ENCODE peak calls at places on chromosomes 3 and 15, in seven cellular contexts. One of them, this sample, is unnamed.

GRCh38 chr3:197554562-197555280 is 1.0 kb downstream of the BDH1 start:
- DNase-seq in left ventricle myocardium inferior: peak; percentile 94
- DNase-seq in SK-N-SH: peak; percentile 98
- DNase-seq in endodermal cell: peak; percentile 98
- DNase-seq in HFF-Myc: peak; percentile 85
- DNase-seq in AG09309: peak; percentile 79
- DNase-seq in CD8-positive, alpha-beta T cell: peak; percentile 88
- DNase-seq in this sample: peak; percentile 98

GRCh38 chr3:19348929-19349564 is 200.7 kb downstream of the KCNH8 start:
- DNase-seq in left ventricle myocardium inferior: no peak
- DNase-seq in SK-N-SH: peak; percentile 20
- DNase-seq in endodermal cell: peak; percentile 54
- DNase-seq in HFF-Myc: no peak
- DNase-seq in AG09309: no peak
- DNase-seq in CD8-positive, alpha-beta T cell: no peak
- DNase-seq in this sample: no peak

GRCh38 chr15:63623231-63623969 is 26.2 kb downstream of the FBXL22 start:
- DNase-seq in left ventricle myocardium inferior: no peak
- DNase-seq in SK-N-SH: no peak
- DNase-seq in endodermal cell: no peak
- DNase-seq in HFF-Myc: no peak
- DNase-seq in AG09309: no peak
- DNase-seq in CD8-positive, alpha-beta T cell: no peak
- DNase-seq in this sample: no peak

GRCh38 chr15:65040461-65040860 is 4.7 kb upstream of the SLC51B start:
- DNase-seq in left ventricle myocardium inferior: no peak
- DNase-seq in SK-N-SH: no peak
- DNase-seq in endodermal cell: peak; percentile 13
- DNase-seq in HFF-Myc: no peak
- DNase-seq in AG09309: no peak
- DNase-seq in CD8-positive, alpha-beta T cell: no peak
- DNase-seq in this sample: no peak

GRCh38 chr15:42490246-42490742 is 647 bp downstream of the ZNF106 start:
- DNase-seq in left ventricle myocardium inferior: no peak
- DNase-seq in SK-N-SH: no peak
- DNase-seq in endodermal cell: no peak
- DNase-seq in HFF-Myc: no peak
- DNase-seq in AG09309: no peak
- DNase-seq in CD8-positive, alpha-beta T cell: no peak
- DNase-seq in this sample: no peak

GRCh38 chr3:64150527-64151238 is 74.6 kb downstream of the PRICKLE2 start:
- DNase-seq in left ventricle myocardium inferior: peak; percentile 63
- DNase-seq in SK-N-SH: peak; percentile 54
- DNase-seq in endodermal cell: no peak
- DNase-seq in HFF-Myc: peak; percentile 78
- DNase-seq in AG09309: peak; percentile 53
- DNase-seq in CD8-positive, alpha-beta T cell: no peak
- DNase-seq in this sample: no peak

GRCh38 chr3:73786346-73786807 is 161.6 kb upstream of the PDZRN3 start:
- DNase-seq in left ventricle myocardium inferior: no peak
- DNase-seq in SK-N-SH: no peak
- DNase-seq in endodermal cell: no peak
- DNase-seq in HFF-Myc: peak; percentile 43
- DNase-seq in AG09309: peak; percentile 91
- DNase-seq in CD8-positive, alpha-beta T cell: no peak
- DNase-seq in this sample: no peak

GRCh38 chr3:196524527-196524926 is 9.4 kb upstream of the SMCO1 start:
- DNase-seq in left ventricle myocardium inferior: no peak
- DNase-seq in SK-N-SH: no peak
- DNase-seq in endodermal cell: no peak
- DNase-seq in HFF-Myc: no peak
- DNase-seq in AG09309: no peak
- DNase-seq in CD8-positive, alpha-beta T cell: no peak
- DNase-seq in this sample: no peak

GRCh38 chr3:175260145-175260794 is 401.1 kb downstream of the NAALADL2 start:
- DNase-seq in left ventricle myocardium inferior: no peak
- DNase-seq in SK-N-SH: no peak
- DNase-seq in endodermal cell: no peak
- DNase-seq in HFF-Myc: no peak
- DNase-seq in AG09309: no peak
- DNase-seq in CD8-positive, alpha-beta T cell: no peak
- DNase-seq in this sample: no peak

GRCh38 chr3:151445283-151446001 is 15.4 kb downstream of the IGSF10 start:
- DNase-seq in left ventricle myocardium inferior: no peak
- DNase-seq in SK-N-SH: no peak
- DNase-seq in endodermal cell: no peak
- DNase-seq in HFF-Myc: peak; percentile 70
- DNase-seq in AG09309: peak; percentile 96
- DNase-seq in CD8-positive, alpha-beta T cell: no peak
- DNase-seq in this sample: no peak

GRCh38 chr3:129605593-129606521 is 619 bp downstream of the PLXND1 start:
- DNase-seq in left ventricle myocardium inferior: peak; percentile 57
- DNase-seq in SK-N-SH: peak; percentile 78
- DNase-seq in endodermal cell: peak; percentile 87
- DNase-seq in HFF-Myc: no peak
- DNase-seq in AG09309: no peak
- DNase-seq in CD8-positive, alpha-beta T cell: peak; percentile 57
- DNase-seq in this sample: no peak

GRCh38 chr3:129603561-129603942 is 2.9 kb downstream of the PLXND1 start:
- DNase-seq in left ventricle myocardium inferior: no peak
- DNase-seq in SK-N-SH: no peak
- DNase-seq in endodermal cell: no peak
- DNase-seq in HFF-Myc: no peak
- DNase-seq in AG09309: no peak
- DNase-seq in CD8-positive, alpha-beta T cell: no peak
- DNase-seq in this sample: no peak

GRCh38 chr3:129602730-129603560 is 3.5 kb downstream of the PLXND1 start:
- DNase-seq in left ventricle myocardium inferior: peak; percentile 79
- DNase-seq in SK-N-SH: no peak
- DNase-seq in endodermal cell: peak; percentile 93
- DNase-seq in HFF-Myc: peak; percentile 69
- DNase-seq in AG09309: peak; percentile 77
- DNase-seq in CD8-positive, alpha-beta T cell: no peak
- DNase-seq in this sample: no peak

GRCh38 chr3:129604942-129605592 is 1.4 kb downstream of the PLXND1 start:
- DNase-seq in left ventricle myocardium inferior: no peak
- DNase-seq in SK-N-SH: peak; percentile 78
- DNase-seq in endodermal cell: peak; percentile 66
- DNase-seq in HFF-Myc: no peak
- DNase-seq in AG09309: no peak
- DNase-seq in CD8-positive, alpha-beta T cell: no peak
- DNase-seq in this sample: no peak

GRCh38 chr3:129604223-129604941 is 2.1 kb downstream of the PLXND1 start:
- DNase-seq in left ventricle myocardium inferior: no peak
- DNase-seq in SK-N-SH: no peak
- DNase-seq in endodermal cell: no peak
- DNase-seq in HFF-Myc: no peak
- DNase-seq in AG09309: no peak
- DNase-seq in CD8-positive, alpha-beta T cell: no peak
- DNase-seq in this sample: no peak
- H3K4me3 ChIP-seq in left ventricle myocardium inferior: peak overlapping the region; percentile 82
- H3K4me3 ChIP-seq in SK-N-SH: peak overlapping the region; percentile 24
- H3K4me3 ChIP-seq in endodermal cell: peak overlapping the region; percentile 73
- H3K4me3 ChIP-seq in HFF-Myc: peak overlapping the region; percentile 62
- H3K4me3 ChIP-seq in AG09309: peak overlapping the region; percentile 68
- H3K4me3 ChIP-seq in CD8-positive, alpha-beta T cell: no peak overlapping the region
- H3K4me3 ChIP-seq in this sample: peak overlapping the region; percentile 75

GRCh38 chr3:129224984-129225393 is 24.4 kb upstream of the COPG1 start:
- DNase-seq in left ventricle myocardium inferior: peak; percentile 86
- DNase-seq in SK-N-SH: peak; percentile 73
- DNase-seq in endodermal cell: peak; percentile 64
- DNase-seq in HFF-Myc: no peak
- DNase-seq in AG09309: peak; percentile 35
- DNase-seq in CD8-positive, alpha-beta T cell: no peak
- DNase-seq in this sample: no peak
- H3K4me3 ChIP-seq in left ventricle myocardium inferior: peak overlapping the region; percentile 37
- H3K4me3 ChIP-seq in SK-N-SH: no peak overlapping the region
- H3K4me3 ChIP-seq in endodermal cell: no peak overlapping the region
- H3K4me3 ChIP-seq in HFF-Myc: no peak overlapping the region
- H3K4me3 ChIP-seq in AG09309: no peak overlapping the region
- H3K4me3 ChIP-seq in CD8-positive, alpha-beta T cell: no peak overlapping the region
- H3K4me3 ChIP-seq in this sample: peak overlapping the region; percentile 40

GRCh38 chr3:39147374-39147709 is 6.0 kb downstream of the CSRNP1 start:
- DNase-seq in left ventricle myocardium inferior: no peak
- DNase-seq in SK-N-SH: no peak
- DNase-seq in endodermal cell: no peak
- DNase-seq in HFF-Myc: no peak
- DNase-seq in AG09309: no peak
- DNase-seq in CD8-positive, alpha-beta T cell: no peak
- DNase-seq in this sample: no peak
- H3K4me3 ChIP-seq in left ventricle myocardium inferior: peak overlapping the region; percentile 96
- H3K4me3 ChIP-seq in SK-N-SH: no peak overlapping the region
- H3K4me3 ChIP-seq in endodermal cell: no peak overlapping the region
- H3K4me3 ChIP-seq in HFF-Myc: peak overlapping the region; percentile 31
- H3K4me3 ChIP-seq in AG09309: no peak overlapping the region
- H3K4me3 ChIP-seq in CD8-positive, alpha-beta T cell: peak overlapping the region; percentile 55
- H3K4me3 ChIP-seq in this sample: peak overlapping the region; percentile 25

GRCh38 chr3:61841111-61841845 is 279.9 kb downstream of the PTPRG start:
- DNase-seq in left ventricle myocardium inferior: no peak
- DNase-seq in SK-N-SH: no peak
- DNase-seq in endodermal cell: no peak
- DNase-seq in HFF-Myc: no peak
- DNase-seq in AG09309: no peak
- DNase-seq in CD8-positive, alpha-beta T cell: no peak
- DNase-seq in this sample: no peak
- H3K4me3 ChIP-seq in left ventricle myocardium inferior: no peak overlapping the region
- H3K4me3 ChIP-seq in SK-N-SH: no peak overlapping the region
- H3K4me3 ChIP-seq in endodermal cell: no peak overlapping the region
- H3K4me3 ChIP-seq in HFF-Myc: no peak overlapping the region
- H3K4me3 ChIP-seq in AG09309: no peak overlapping the region
- H3K4me3 ChIP-seq in CD8-positive, alpha-beta T cell: no peak overlapping the region
- H3K4me3 ChIP-seq in this sample: no peak overlapping the region

GRCh38 chr3:2655229-2655701 is 454.9 kb downstream of the IL5RA start:
- DNase-seq in left ventricle myocardium inferior: no peak
- DNase-seq in SK-N-SH: no peak
- DNase-seq in endodermal cell: no peak
- DNase-seq in HFF-Myc: no peak
- DNase-seq in AG09309: no peak
- DNase-seq in CD8-positive, alpha-beta T cell: no peak
- DNase-seq in this sample: no peak
- H3K4me3 ChIP-seq in left ventricle myocardium inferior: no peak overlapping the region
- H3K4me3 ChIP-seq in SK-N-SH: no peak overlapping the region
- H3K4me3 ChIP-seq in endodermal cell: no peak overlapping the region
- H3K4me3 ChIP-seq in HFF-Myc: no peak overlapping the region
- H3K4me3 ChIP-seq in AG09309: no peak overlapping the region
- H3K4me3 ChIP-seq in CD8-positive, alpha-beta T cell: no peak overlapping the region
- H3K4me3 ChIP-seq in this sample: no peak overlapping the region

GRCh38 chr15:84601555-84601838 is 688 bp downstream of the ZSCAN2 start:
- DNase-seq in left ventricle myocardium inferior: no peak
- DNase-seq in SK-N-SH: no peak
- DNase-seq in endodermal cell: no peak
- DNase-seq in HFF-Myc: no peak
- DNase-seq in AG09309: no peak
- DNase-seq in CD8-positive, alpha-beta T cell: no peak
- DNase-seq in this sample: no peak

GRCh38 chr15:84605225-84605882 is 4.5 kb downstream of the ZSCAN2 start:
- DNase-seq in left ventricle myocardium inferior: no peak
- DNase-seq in SK-N-SH: no peak
- DNase-seq in endodermal cell: no peak
- DNase-seq in HFF-Myc: no peak
- DNase-seq in AG09309: no peak
- DNase-seq in CD8-positive, alpha-beta T cell: no peak
- DNase-seq in this sample: no peak

GRCh38 chr15:84604804-84605203 is 4.0 kb downstream of the ZSCAN2 start:
- DNase-seq in left ventricle myocardium inferior: no peak
- DNase-seq in SK-N-SH: no peak
- DNase-seq in endodermal cell: no peak
- DNase-seq in HFF-Myc: no peak
- DNase-seq in AG09309: no peak
- DNase-seq in CD8-positive, alpha-beta T cell: peak; percentile 48
- DNase-seq in this sample: no peak

GRCh38 chr15:84606653-84607120 is 5.9 kb downstream of the ZSCAN2 start:
- DNase-seq in left ventricle myocardium inferior: no peak
- DNase-seq in SK-N-SH: no peak
- DNase-seq in endodermal cell: no peak
- DNase-seq in HFF-Myc: no peak
- DNase-seq in AG09309: no peak
- DNase-seq in CD8-positive, alpha-beta T cell: no peak
- DNase-seq in this sample: no peak

GRCh38 chr15:84603630-84604379 is 3.0 kb downstream of the ZSCAN2 start:
- DNase-seq in left ventricle myocardium inferior: no peak
- DNase-seq in SK-N-SH: no peak
- DNase-seq in endodermal cell: peak; percentile 63
- DNase-seq in HFF-Myc: no peak
- DNase-seq in AG09309: no peak
- DNase-seq in CD8-positive, alpha-beta T cell: no peak
- DNase-seq in this sample: no peak
- H3K4me3 ChIP-seq in left ventricle myocardium inferior: no peak overlapping the region
- H3K4me3 ChIP-seq in SK-N-SH: no peak overlapping the region
- H3K4me3 ChIP-seq in endodermal cell: no peak overlapping the region
- H3K4me3 ChIP-seq in HFF-Myc: no peak overlapping the region
- H3K4me3 ChIP-seq in AG09309: no peak overlapping the region
- H3K4me3 ChIP-seq in CD8-positive, alpha-beta T cell: no peak overlapping the region
- H3K4me3 ChIP-seq in this sample: no peak overlapping the region